ENCODE peak calls at places on chromosomes 12 and 14, in five cellular contexts. J is WTC11, D is HCT116, K is HepG2, I is H1. H is an unnamed sample.
A peak's percentile ranks its signal among the peaks of the same experiment; 100 is the strongest.

GRCh38 chr12:19234171-19234704 is 104.7 kb downstream of the PLEKHA5 start:
- DNase-seq in J (no peak), D (no peak), K (no peak), I (no peak), H (no peak)

GRCh38 chr12:55659486-55660385 is 23.0 kb downstream of the OR10P1 start:
- DNase-seq in J (no peak), D (no peak), K (peak; percentile 27), I (no peak), H (no peak)

GRCh38 chr14:93525691-93526451 is 95.1 kb downstream of the UNC79 start:
- DNase-seq in J (no peak), D (no peak), K (no peak), I (no peak), H (no peak)

GRCh38 chr12:101747695-101748094 is 8.4 kb upstream of the SYCP3 start:
- DNase-seq in J (no peak), D (no peak), K (no peak), I (no peak), H (no peak)

GRCh38 chr14:30757082-30757481 is 117.3 kb upstream of the COCH start:
- DNase-seq in J (no peak), D (no peak), K (no peak), I (no peak), H (no peak)

GRCh38 chr14:76760331-76761197 is 704 bp upstream of the VASH1 start:
- DNase-seq in J (peak; percentile 9), D (no peak), K (no peak), I (no peak), H (no peak)

GRCh38 chr12:1931642-1932041 is 13.2 kb upstream of the CACNA2D4 start:
- DNase-seq in J (no peak), D (no peak), K (no peak), I (no peak), H (no peak)

GRCh38 chr14:38254565-38255407 is 1.1 kb downstream of the CLEC14A start:
- DNase-seq in J (peak; percentile 17), D (no peak), K (no peak), I (peak; percentile 73), H (no peak)

GRCh38 chr12:94621662-94622359 is 28.5 kb downstream of the TMCC3 start:
- DNase-seq in J (no peak), D (no peak), K (no peak), I (no peak), H (peak; percentile 87)

GRCh38 chr14:56686416-56686815 is 106.8 kb downstream of the TMEM260 start:
- DNase-seq in J (peak; percentile 61), D (no peak), K (peak; percentile 6), I (peak; percentile 61), H (no peak)
- TF ChIP-seq ATF3 in J (no peak), D (no peak), K (no peak), I (no peak), H (no peak)

GRCh38 chr12:68159681-68160304 is at the start of gene IFNG:
- DNase-seq in J (no peak), D (no peak), K (no peak), I (no peak), H (peak; percentile 27)

GRCh38 chr12:68158427-68158826 is 1.1 kb downstream of the IFNG start:
- DNase-seq in J (no peak), D (peak; percentile 40), K (no peak), I (no peak), H (no peak)

GRCh38 chr12:68166317-68166830 is 6.8 kb upstream of the IFNG start:
- DNase-seq in J (no peak), D (no peak), K (no peak), I (no peak), H (no peak)

GRCh38 chr12:68162374-68162773 is 2.8 kb upstream of the IFNG start:
- DNase-seq in J (no peak), D (no peak), K (no peak), I (no peak), H (no peak)

DNA sequence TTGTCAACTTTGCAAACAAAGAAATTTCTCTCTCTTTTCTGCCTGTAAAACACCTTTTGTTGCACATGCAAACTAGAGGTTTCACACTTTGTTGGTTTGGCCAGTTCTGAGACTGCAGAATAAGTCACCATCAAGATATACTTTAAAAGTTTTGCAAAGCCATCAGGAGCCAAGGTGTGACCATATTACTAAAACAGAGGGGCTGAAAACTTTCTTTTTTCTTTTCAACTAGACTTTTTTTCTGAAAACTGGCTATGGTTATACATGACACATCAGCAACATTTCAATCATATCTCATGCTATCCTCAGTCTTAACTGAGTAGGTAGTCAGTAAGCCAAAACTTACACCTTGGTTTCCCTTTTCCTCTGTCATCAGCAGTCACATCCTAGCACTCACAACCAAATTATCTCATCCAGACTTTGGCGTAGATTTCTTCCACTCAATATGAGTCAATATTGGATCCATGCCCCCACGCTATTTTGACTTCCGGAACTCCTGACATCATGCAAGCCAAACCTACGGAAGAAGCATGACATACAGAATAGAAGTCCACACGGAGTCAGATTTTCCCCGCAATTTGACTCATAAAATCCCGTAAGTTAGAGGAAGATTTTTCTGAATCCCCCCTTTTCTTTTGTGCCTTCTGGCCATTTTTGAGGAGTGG is 4.1 kb upstream of the IFNG start:
- DNase-seq in J (no peak), D (no peak), K (no peak), I (no peak), H (peak; percentile 35)
- TF ChIP-seq ATF3 in J (no peak), D (no peak), K (no peak), I (no peak), H (no peak)

GRCh38 chr12:32893458-32893857 is 3.1 kb downstream of the PKP2 start:
- DNase-seq in J (no peak), D (no peak), K (peak; percentile 74), I (no peak), H (no peak)
- TF ChIP-seq ATF3 in J (no peak), D (no peak), K (no peak), I (no peak), H (no peak)

GRCh38 chr12:29160230-29160629 is 11.2 kb downstream of the FAR2 start:
- DNase-seq in J (no peak), D (no peak), K (no peak), I (no peak), H (no peak)

GRCh38 chr12:29167410-29167809 is 18.3 kb downstream of the FAR2 start:
- DNase-seq in J (no peak), D (no peak), K (no peak), I (no peak), H (no peak)

GRCh38 chr12:29168000-29168399 is 18.9 kb downstream of the FAR2 start:
- DNase-seq in J (no peak), D (no peak), K (peak; percentile 2), I (no peak), H (no peak)

GRCh38 chr12:29163146-29163545 is 14.1 kb downstream of the FAR2 start:
- DNase-seq in J (no peak), D (no peak), K (no peak), I (no peak), H (no peak)

GRCh38 chr12:29164477-29165163 is 15.5 kb downstream of the FAR2 start:
- DNase-seq in J (no peak), D (no peak), K (no peak), I (no peak), H (peak; percentile 55)
- TF ChIP-seq ATF3 in J (no peak), D (no peak), K (no peak), I (no peak), H (no peak)

GRCh38 chr14:63470877-63471565 is 72.2 kb downstream of the PPP2R5E start:
- DNase-seq in J (no peak), D (peak; percentile 16), K (peak; percentile 87), I (no peak), H (peak; percentile 68)
- TF ChIP-seq ATF3 in J (no peak), D (no peak), K (peak; percentile 68), I (no peak), H (no peak)

DNA sequence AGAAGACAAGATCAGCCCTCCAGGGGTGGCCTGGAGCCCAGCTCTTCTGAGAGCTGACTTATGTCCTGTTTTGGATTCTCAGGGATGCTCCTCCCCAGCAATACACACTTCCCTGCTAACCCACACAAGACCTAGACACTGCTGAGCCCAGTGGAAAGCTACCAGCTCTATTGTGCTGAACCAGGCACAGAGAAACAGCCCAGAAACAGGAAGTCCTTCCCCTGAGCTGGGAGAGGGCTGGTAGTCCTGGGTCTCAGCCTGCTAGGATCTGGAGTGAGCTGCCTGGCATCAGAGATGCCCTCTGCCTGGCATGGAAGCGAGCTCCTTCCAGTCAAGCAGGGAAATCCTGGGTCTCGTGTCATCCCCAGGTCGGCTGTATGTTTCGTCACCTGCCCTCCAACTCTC is 1.2 kb upstream of the LAG3 start:
- DNase-seq in J (no peak), D (no peak), K (no peak), I (no peak), H (no peak)
- TF ChIP-seq ATF3 in J (no peak), D (no peak), K (no peak), I (no peak), H (no peak)

GRCh38 chr12:104010800-104011199 is 39.2 kb downstream of the GLT8D2 start:
- DNase-seq in J (no peak), D (no peak), K (no peak), I (no peak), H (no peak)

GRCh38 chr12:104011265-104011664 is 38.7 kb downstream of the GLT8D2 start:
- DNase-seq in J (no peak), D (peak; percentile 16), K (no peak), I (no peak), H (no peak)

GRCh38 chr12:104010121-104010520 is 39.9 kb downstream of the GLT8D2 start:
- DNase-seq in J (no peak), D (no peak), K (no peak), I (no peak), H (no peak)

GRCh38 chr12:104002686-104003085 is 37.0 kb downstream of the TDG start:
- DNase-seq in J (no peak), D (no peak), K (no peak), I (no peak), H (no peak)

GRCh38 chr12:104006929-104007328 is 41.3 kb downstream of the TDG start:
- DNase-seq in J (no peak), D (no peak), K (no peak), I (no peak), H (no peak)
- TF ChIP-seq ATF3 in J (no peak), D (no peak), K (no peak), I (no peak), H (no peak)

DNA sequence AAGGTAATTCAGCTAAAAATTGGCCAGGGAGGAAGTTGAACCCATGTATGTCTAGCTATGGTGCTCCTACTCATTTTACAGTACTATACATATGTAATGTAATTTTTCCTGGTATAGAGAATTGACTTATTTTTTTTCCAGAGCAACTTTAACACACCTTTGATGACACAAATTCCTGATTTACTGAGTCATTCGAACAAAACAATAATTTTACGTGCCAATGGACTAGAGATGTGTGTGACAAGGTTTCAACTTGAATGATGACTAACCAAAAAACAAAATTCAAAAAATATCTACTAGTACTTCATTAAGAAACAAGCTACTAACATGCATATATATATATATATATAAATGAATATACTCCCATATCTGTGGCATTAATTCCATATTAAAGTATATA is 180.5 kb downstream of the KITLG start:
- DNase-seq in J (no peak), D (no peak), K (no peak), I (no peak), H (no peak)
- TF ChIP-seq ATF3 in J (no peak), D (no peak), K (no peak), I (no peak), H (no peak)

GRCh38 chr12:11884661-11885060 is 186.1 kb upstream of the BCL2L14 start:
- DNase-seq in J (no peak), D (no peak), K (peak; percentile 33), I (no peak), H (no peak)
- TF ChIP-seq ATF3 in J (no peak), D (no peak), K (no peak), I (no peak), H (no peak)